ENCODE peak calls at places on chromosomes 5 and 9, in eight cellular contexts. R is cardiac fibroblast, Z is COR-L47, E is NT2/D1, I is left ventricle myocardium superior, V is body of pancreas, Q is Ammon's horn, N is non-pigmented ciliary epithelial cell. T is an unnamed sample.

GRCh38 chr5:122262107-122262506 is 49.9 kb upstream of the SNCAIP start:
- DNase-seq in R (peak), Z (no peak), E (no peak), I (no peak), V (no peak), Q (no peak), N (peak), T (peak)

GRCh38 chr5:139642891-139643871 is 5.0 kb upstream of the CXXC5 start:
- DNase-seq in R (no peak), Z (no peak), E (no peak), I (peak), V (peak), Q (no peak), N (no peak), T (no peak)

GRCh38 chr5:16812911-16813310 is 123.2 kb downstream of the MYO10 start:
- DNase-seq in R (peak), Z (peak), E (no peak), I (no peak), V (peak), Q (no peak), N (no peak), T (no peak)

GRCh38 chr5:88377705-88378656 is 109.3 kb upstream of the TMEM161B start:
- DNase-seq in R (no peak), Z (no peak), E (no peak), I (no peak), V (no peak), Q (no peak), N (no peak), T (no peak)

GRCh38 chr5:136840601-136841000 is 475.3 kb upstream of the TRPC7 start:
- DNase-seq in R (no peak), Z (no peak), E (no peak), I (no peak), V (no peak), Q (no peak), N (no peak), T (no peak)

GRCh38 chr9:114124138-114124537 is 25.0 kb upstream of the KIF12 start:
- DNase-seq in R (no peak), Z (no peak), E (no peak), I (no peak), V (no peak), Q (no peak), N (no peak), T (no peak)

GRCh38 chr9:68730570-68731227 is 25.7 kb downstream of the PIP5K1B start:
- DNase-seq in R (no peak), Z (no peak), E (no peak), I (no peak), V (no peak), Q (no peak), N (no peak), T (no peak)

GRCh38 chr9:129392093-129392541 is 214.1 kb upstream of the IER5L start:
- DNase-seq in R (no peak), Z (no peak), E (no peak), I (no peak), V (no peak), Q (no peak), N (no peak), T (no peak)

GRCh38 chr9:88379352-88379751 is 8.9 kb upstream of the SPIN1 start:
- DNase-seq in R (no peak), Z (no peak), E (no peak), I (no peak), V (no peak), Q (no peak), N (no peak), T (no peak)

GRCh38 chr9:120413121-120414048 is 166.6 kb downstream of the CDK5RAP2 start:
- DNase-seq in R (no peak), Z (peak), E (peak), I (no peak), V (no peak), Q (no peak), N (no peak), T (no peak)

GRCh38 chr9:81499021-81499454 is 190.3 kb downstream of the TLE1 start:
- DNase-seq in R (peak), Z (no peak), E (no peak), I (no peak), V (peak), Q (no peak), N (no peak), T (peak)

GRCh38 chr9:126704157-126704941 is 90.6 kb downstream of the LMX1B start:
- DNase-seq in R (peak), Z (no peak), E (no peak), I (peak), V (peak), Q (peak), N (peak), T (no peak)

GRCh38 chr5:68171101-68171558 is 44.4 kb upstream of the PIK3R1 start:
- DNase-seq in R (peak), Z (no peak), E (no peak), I (peak), V (peak), Q (peak), N (no peak), T (peak)

GRCh38 chr5:140348104-140348503 is 1.7 kb upstream of the HBEGF start:
- DNase-seq in R (no peak), Z (no peak), E (no peak), I (no peak), V (no peak), Q (no peak), N (no peak), T (no peak)

GRCh38 chr9:130128251-130128650 is 44.0 kb upstream of the NCS1 start:
- DNase-seq in R (no peak), Z (no peak), E (no peak), I (no peak), V (no peak), Q (no peak), N (no peak), T (no peak)

GRCh38 chr5:94969174-94969573 is 315.7 kb downstream of the MCTP1 start:
- DNase-seq in R (peak), Z (peak), E (no peak), I (no peak), V (no peak), Q (no peak), N (no peak), T (peak)

GRCh38 chr5:172245046-172245445 is 38.5 kb downstream of the UBTD2 start:
- DNase-seq in R (no peak), Z (no peak), E (no peak), I (no peak), V (no peak), Q (peak), N (no peak), T (no peak)

GRCh38 chr5:172740483-172741205 is 30.4 kb downstream of the DUSP1 start:
- DNase-seq in R (peak), Z (no peak), E (no peak), I (peak), V (peak), Q (peak), N (peak), T (peak)

GRCh38 chr9:127021664-127022337 is 100.6 kb downstream of the ANGPTL2 start:
- DNase-seq in R (peak), Z (no peak), E (no peak), I (peak), V (peak), Q (peak), N (peak), T (peak)

GRCh38 chr9:130015353-130016019 is 27.5 kb downstream of the FNBP1 start:
- DNase-seq in R (no peak), Z (no peak), E (no peak), I (no peak), V (no peak), Q (no peak), N (no peak), T (no peak)

GRCh38 chr5:72648511-72648910 is 141.3 kb upstream of the ZNF366 start:
- DNase-seq in R (peak), Z (peak), E (no peak), I (no peak), V (no peak), Q (no peak), N (no peak), T (no peak)

GRCh38 chr5:181191526-181192336 is 13.3 kb downstream of the TRIM7 start:
- DNase-seq in R (peak), Z (no peak), E (peak), I (peak), V (peak), Q (peak), N (no peak), T (peak)

GRCh38 chr5:51380603-51381207 is 2.5 kb upstream of the ISL1 start:
- DNase-seq in R (peak), Z (peak), E (no peak), I (no peak), V (no peak), Q (no peak), N (no peak), T (no peak)

GRCh38 chr9:72471096-72471495 is 50.3 kb upstream of the TMC1 start:
- DNase-seq in R (no peak), Z (no peak), E (no peak), I (no peak), V (no peak), Q (no peak), N (no peak), T (no peak)

GRCh38 chr5:131264453-131265200 is 774 bp downstream of the CDC42SE2 start:
- DNase-seq in R (peak), Z (peak), E (no peak), I (peak), V (peak), Q (peak), N (no peak), T (no peak)

GRCh38 chr9:119963258-119963797 is 594.1 kb upstream of the BRINP1 start:
- DNase-seq in R (peak), Z (no peak), E (peak), I (no peak), V (peak), Q (no peak), N (peak), T (peak)

GRCh38 chr9:128114326-128115186 is 13.0 kb downstream of the PTGES2 start:
- DNase-seq in R (no peak), Z (no peak), E (no peak), I (peak), V (no peak), Q (no peak), N (no peak), T (no peak)

GRCh38 chr9:124457079-124457886 is 7.0 kb downstream of the ADGRD2 start:
- DNase-seq in R (no peak), Z (no peak), E (no peak), I (no peak), V (no peak), Q (no peak), N (no peak), T (no peak)

GRCh38 chr5:112109331-112109993 is 309.6 kb downstream of the EPB41L4A start:
- DNase-seq in R (peak), Z (no peak), E (no peak), I (peak), V (peak), Q (no peak), N (peak), T (peak)

GRCh38 chr5:169331292-169331852 is 30.4 kb upstream of the SLIT3 start:
- DNase-seq in R (peak), Z (no peak), E (no peak), I (no peak), V (no peak), Q (no peak), N (no peak), T (no peak)

GRCh38 chr5:40679071-40679997 is at the start of gene PTGER4:
- DNase-seq in R (peak), Z (no peak), E (no peak), I (peak), V (peak), Q (peak), N (no peak), T (peak)

T was measured in fibroblast of the conjunctiva.